ENCODE peak calls at places on chromosomes 3 and 15, in nine cellular contexts. N is HS-5; X is KG1; W is ovary; C is ACHN; Y is Right ventricle myocardium superior; G is NCI-H1105; E is tibial artery; T is activated CD8-positive, alpha-beta memory T cell treated with anti-CD3 and anti-CD28 coated beads, Interleukin-2, amount 10 ng/mL, durations not matched to agents 7 days and 5 days. M is an unnamed sample.

GRCh38 chr3:45547202-45547701 is 47.3 kb upstream of the LIMD1 start:
- DNase-seq in X (no peak), E (no peak), Y (no peak), N (no peak), G (no peak), C (no peak), W (no peak), T (no peak), M (no peak)

GRCh38 chr3:31412832-31413231 is 119.9 kb upstream of the STT3B start:
- DNase-seq in Y (no peak), W (no peak), E (no peak), N (peak; percentile 49), C (no peak), T (no peak), G (no peak), X (no peak), M (no peak)

GRCh38 chr3:172057059-172057458 is 17.7 kb downstream of the FNDC3B start:
- DNase-seq in T (no peak), G (no peak), E (no peak), W (no peak), N (no peak), X (no peak), C (no peak), Y (no peak), M (no peak)

GRCh38 chr3:72791132-72791531 is 57.1 kb downstream of the SHQ1 start:
- DNase-seq in E (no peak), N (peak; percentile 14), X (no peak), T (no peak), W (no peak), C (no peak), Y (no peak), G (no peak), M (no peak)

GRCh38 chr3:63477494-63478129 is 174.9 kb upstream of the SNTN start:
- DNase-seq in N (no peak), T (no peak), Y (no peak), G (no peak), X (no peak), C (no peak), E (no peak), W (no peak), M (no peak)

GRCh38 chr3:16240229-16241023 is 24.3 kb downstream of the DPH3 start:
- DNase-seq in N (peak; percentile 81), E (no peak), C (peak; percentile 13), G (no peak), Y (no peak), W (no peak), X (no peak), T (no peak), M (no peak)

GRCh38 chr15:31387101-31387482 is 60.5 kb downstream of the KLF13 start:
- DNase-seq in X (no peak), G (no peak), C (no peak), N (no peak), Y (no peak), E (no peak), W (no peak), T (peak; percentile 84), M (no peak)

GRCh38 chr3:64873400-64873799 is 185.6 kb upstream of the ADAMTS9 start:
- DNase-seq in W (no peak), G (no peak), T (no peak), X (no peak), N (no peak), Y (no peak), E (no peak), C (no peak), M (no peak)

GRCh38 chr15:68684476-68684875 is 105.7 kb downstream of the CORO2B start:
- DNase-seq in T (no peak), X (no peak), G (no peak), C (no peak), Y (no peak), N (no peak), E (no peak), W (no peak), M (no peak)

GRCh38 chr15:84748274-84749110 is at the start of gene ZNF592:
- DNase-seq in Y (peak; percentile 92), T (peak; percentile 83), N (no peak), W (peak; percentile 86), C (peak; percentile 81), E (peak; percentile 76), G (peak; percentile 28), X (no peak), M (peak; percentile 86)

GRCh38 chr3:9172851-9173320 is 76.6 kb downstream of the SRGAP3 start:
- DNase-seq in N (no peak), C (no peak), Y (no peak), G (no peak), E (no peak), W (peak; percentile 19), T (no peak), X (no peak), M (no peak)

GRCh38 chr3:194104041-194104751 is 31.8 kb upstream of the HES1 start:
- DNase-seq in E (no peak), Y (no peak), G (peak; percentile 34), T (no peak), X (peak; percentile 65), W (no peak), C (no peak), N (no peak), M (no peak)

GRCh38 chr15:37019479-37020433 is 80.6 kb downstream of the MEIS2 start:
- DNase-seq in Y (no peak), C (no peak), W (peak; percentile 57), G (no peak), T (no peak), X (no peak), N (no peak), E (no peak), M (no peak)

GRCh38 chr3:110858549-110858948 is 213.1 kb upstream of the NECTIN3 start:
- DNase-seq in Y (no peak), W (no peak), E (no peak), C (no peak), T (no peak), X (no peak), N (no peak), G (no peak), M (no peak)

GRCh38 chr3:123411340-123412040 is 37.4 kb downstream of the ADCY5 start:
- DNase-seq in G (no peak), Y (no peak), T (no peak), X (no peak), W (no peak), E (no peak), N (no peak), C (no peak), M (no peak)

GRCh38 chr3:127888564-127889107 is 26.4 kb upstream of the KBTBD12 start:
- DNase-seq in E (peak; percentile 42), W (no peak), G (no peak), T (no peak), N (no peak), X (no peak), Y (no peak), C (no peak), M (no peak)

GRCh38 chr15:100249096-100249815 is 92.5 kb downstream of the ADAMTS17 start:
- DNase-seq in E (no peak), N (no peak), T (peak; percentile 26), C (no peak), G (no peak), Y (no peak), X (no peak), W (no peak), M (no peak)

GRCh38 chr3:15044311-15044710 is 20.8 kb downstream of the MRPS25 start:
- DNase-seq in X (no peak), W (no peak), G (no peak), N (no peak), Y (no peak), E (no peak), T (no peak), C (no peak), M (no peak)

GRCh38 chr15:59994855-59995557 is 9.1 kb upstream of the FOXB1 start:
- DNase-seq in X (no peak), Y (no peak), E (no peak), T (no peak), G (no peak), W (no peak), N (no peak), C (no peak), M (no peak)

GRCh38 chr3:154559623-154560022 is 129.6 kb upstream of the GPR149 start:
- DNase-seq in G (no peak), N (no peak), W (no peak), X (no peak), Y (no peak), T (no peak), E (no peak), C (no peak), M (no peak)

GRCh38 chr15:39438795-39439577 is 141.9 kb upstream of the THBS1 start:
- DNase-seq in W (peak; percentile 37), C (no peak), X (no peak), Y (no peak), E (no peak), T (no peak), G (no peak), N (no peak), M (no peak)

GRCh38 chr3:124434176-124434575 is 296.1 kb upstream of the UMPS start:
- DNase-seq in C (no peak), W (no peak), Y (no peak), X (no peak), T (no peak), N (no peak), G (no peak), E (no peak), M (no peak)

GRCh38 chr15:89399390-89400120 is 64.9 kb upstream of the POLG start:
- DNase-seq in C (peak; percentile 60), Y (no peak), N (no peak), E (no peak), W (no peak), X (no peak), G (peak; percentile 34), T (peak; percentile 71), M (no peak)

GRCh38 chr3:128071771-128072453 is 19.7 kb downstream of the SEC61A1 start:
- DNase-seq in N (no peak), Y (no peak), T (no peak), X (no peak), C (no peak), E (no peak), W (no peak), G (no peak), M (no peak)

GRCh38 chr15:90904746-90905145 is 1.6 kb downstream of the MAN2A2 start:
- DNase-seq in E (no peak), G (no peak), T (no peak), X (no peak), N (no peak), W (no peak), Y (no peak), C (no peak), M (no peak)

GRCh38 chr3:192917258-192917507 is 473 bp downstream of the MB21D2 start:
- DNase-seq in C (no peak), Y (no peak), W (no peak), N (no peak), G (peak; percentile 86), E (no peak), X (no peak), T (no peak), M (no peak)

GRCh38 chr15:93018574-93018973 is 70.4 kb downstream of the RGMA start:
- DNase-seq in W (no peak), X (no peak), N (no peak), Y (no peak), G (no peak), C (no peak), E (no peak), T (no peak), M (no peak)

GRCh38 chr3:133930341-133930933 is 34.8 kb upstream of the RAB6B start:
- DNase-seq in Y (no peak), E (no peak), X (no peak), C (peak; percentile 62), G (peak; percentile 68), W (no peak), T (peak; percentile 5), N (no peak), M (no peak)

GRCh38 chr3:183264249-183264648 is 11.2 kb downstream of the B3GNT5 start:
- DNase-seq in T (no peak), N (no peak), E (no peak), C (no peak), X (no peak), G (no peak), Y (no peak), W (no peak), M (no peak)

GRCh38 chr15:96359772-96360498 is 29.4 kb downstream of the NR2F2 start:
- DNase-seq in W (peak; percentile 61), T (no peak), G (no peak), X (no peak), N (no peak), C (peak; percentile 77), E (no peak), Y (peak; percentile 61), M (peak; percentile 42)

GRCh38 chr3:50617911-50618481 is 1.0 kb downstream of the MAPKAPK3 start:
- DNase-seq in T (no peak), X (no peak), C (no peak), G (no peak), N (no peak), W (no peak), Y (peak; percentile 82), E (no peak), M (peak; percentile 54)

M was measured in heart right ventricle.